ENCODE peak calls at places on chromosomes 16 and 17, in four cellular contexts. One of them, this sample, is unnamed.

GRCh38 chr17:38560503-38561318 is 45.0 kb downstream of the SRCIN1 start:
- DNase-seq in K562: peak; percentile 33
- DNase-seq in GM12878: no peak
- DNase-seq in HepG2: no peak
- DNase-seq in this sample: no peak

GRCh38 chr17:68511671-68512246 is 471 bp upstream of the PRKAR1A start:
- DNase-seq in K562: peak; percentile 74
- DNase-seq in GM12878: no peak
- DNase-seq in HepG2: peak; percentile 83
- DNase-seq in this sample: peak; percentile 73

GRCh38 chr16:66603537-66604375 is 748 bp upstream of the CMTM3 start:
- DNase-seq in K562: peak; percentile 78
- DNase-seq in GM12878: no peak
- DNase-seq in HepG2: peak; percentile 57
- DNase-seq in this sample: peak; percentile 87

GRCh38 chr16:85902366-85903155 is 3.6 kb downstream of the IRF8 start:
- DNase-seq in K562: no peak
- DNase-seq in GM12878: peak; percentile 92
- DNase-seq in HepG2: no peak
- DNase-seq in this sample: no peak

GRCh38 chr17:17345686-17346427 is 42.7 kb downstream of the NT5M start:
- DNase-seq in K562: no peak
- DNase-seq in GM12878: no peak
- DNase-seq in HepG2: no peak
- DNase-seq in this sample: no peak

GRCh38 chr17:42695500-42695899 is 13.2 kb downstream of the CNTNAP1 start:
- DNase-seq in K562: no peak
- DNase-seq in GM12878: no peak
- DNase-seq in HepG2: no peak
- DNase-seq in this sample: no peak

GRCh38 chr17:76189741-76190140 is 48.7 kb upstream of the FOXJ1 start:
- DNase-seq in K562: peak; percentile 66
- DNase-seq in GM12878: no peak
- DNase-seq in HepG2: no peak
- DNase-seq in this sample: no peak

GRCh38 chr16:66904846-66905632 is 13.6 kb downstream of the CDH16 start:
- DNase-seq in K562: no peak
- DNase-seq in GM12878: no peak
- DNase-seq in HepG2: peak; percentile 88
- DNase-seq in this sample: no peak

GRCh38 chr16:55225972-55226542 is 97.9 kb upstream of the IRX6 start:
- DNase-seq in K562: no peak
- DNase-seq in GM12878: no peak
- DNase-seq in HepG2: no peak
- DNase-seq in this sample: no peak

GRCh38 chr16:53809088-53809951 is 105.4 kb downstream of the FTO start:
- DNase-seq in K562: no peak
- DNase-seq in GM12878: no peak
- DNase-seq in HepG2: no peak
- DNase-seq in this sample: no peak

GRCh38 chr16:59698341-59698979 is 964.3 kb upstream of the GOT2 start:
- DNase-seq in K562: no peak
- DNase-seq in GM12878: no peak
- DNase-seq in HepG2: no peak
- DNase-seq in this sample: no peak

GRCh38 chr16:8645831-8646230 is 24.3 kb downstream of the METTL22 start:
- DNase-seq in K562: no peak
- DNase-seq in GM12878: no peak
- DNase-seq in HepG2: no peak
- DNase-seq in this sample: no peak

GRCh38 chr16:31188450-31189411 is 8.8 kb downstream of the FUS start:
- DNase-seq in K562: no peak
- DNase-seq in GM12878: no peak
- DNase-seq in HepG2: no peak
- DNase-seq in this sample: no peak

GRCh38 chr17:73640691-73641090 is 3.6 kb downstream of the SDK2 start:
- DNase-seq in K562: no peak
- DNase-seq in GM12878: no peak
- DNase-seq in HepG2: no peak
- DNase-seq in this sample: no peak

GRCh38 chr17:249236-249993 is 68.0 kb upstream of the DOC2B start:
- DNase-seq in K562: no peak
- DNase-seq in GM12878: no peak
- DNase-seq in HepG2: no peak
- DNase-seq in this sample: no peak

GRCh38 chr17:252456-252855 is 71.0 kb upstream of the DOC2B start:
- DNase-seq in K562: no peak
- DNase-seq in GM12878: no peak
- DNase-seq in HepG2: no peak
- DNase-seq in this sample: no peak

GRCh38 chr17:250487-251300 is 69.2 kb upstream of the DOC2B start:
- DNase-seq in K562: no peak
- DNase-seq in GM12878: no peak
- DNase-seq in HepG2: no peak
- DNase-seq in this sample: no peak

GRCh38 chr17:251531-251930 is 70.1 kb upstream of the DOC2B start:
- DNase-seq in K562: no peak
- DNase-seq in GM12878: no peak
- DNase-seq in HepG2: no peak
- DNase-seq in this sample: no peak

GRCh38 chr17:253091-253846 is 71.8 kb upstream of the DOC2B start:
- DNase-seq in K562: no peak
- DNase-seq in GM12878: no peak
- DNase-seq in HepG2: no peak
- DNase-seq in this sample: no peak
- TF ChIP-seq JUNB in K562: no peak
- TF ChIP-seq JUNB in GM12878: no peak
- TF ChIP-seq JUNB in HepG2: no peak
- TF ChIP-seq JUNB in this sample: no peak

GRCh38 chr16:79928142-79928735 is 327.7 kb upstream of the MAF start:
- DNase-seq in K562: no peak
- DNase-seq in GM12878: no peak
- DNase-seq in HepG2: no peak
- DNase-seq in this sample: no peak

GRCh38 chr16:79929260-79929977 is 328.9 kb upstream of the MAF start:
- DNase-seq in K562: no peak
- DNase-seq in GM12878: no peak
- DNase-seq in HepG2: no peak
- DNase-seq in this sample: no peak

GRCh38 chr16:79933586-79933985 is 333.0 kb upstream of the MAF start:
- DNase-seq in K562: no peak
- DNase-seq in GM12878: no peak
- DNase-seq in HepG2: no peak
- DNase-seq in this sample: no peak

GRCh38 chr16:79931721-79932120 is 331.2 kb upstream of the MAF start:
- DNase-seq in K562: no peak
- DNase-seq in GM12878: no peak
- DNase-seq in HepG2: no peak
- DNase-seq in this sample: no peak

GRCh38 chr16:79932564-79932963 is 332.0 kb upstream of the MAF start:
- DNase-seq in K562: no peak
- DNase-seq in GM12878: no peak
- DNase-seq in HepG2: no peak
- DNase-seq in this sample: no peak
- TF ChIP-seq MAX in K562: no peak
- TF ChIP-seq MAX in GM12878: no peak
- TF ChIP-seq MAX in HepG2: no peak
- TF ChIP-seq MAX in this sample: no peak

DNA sequence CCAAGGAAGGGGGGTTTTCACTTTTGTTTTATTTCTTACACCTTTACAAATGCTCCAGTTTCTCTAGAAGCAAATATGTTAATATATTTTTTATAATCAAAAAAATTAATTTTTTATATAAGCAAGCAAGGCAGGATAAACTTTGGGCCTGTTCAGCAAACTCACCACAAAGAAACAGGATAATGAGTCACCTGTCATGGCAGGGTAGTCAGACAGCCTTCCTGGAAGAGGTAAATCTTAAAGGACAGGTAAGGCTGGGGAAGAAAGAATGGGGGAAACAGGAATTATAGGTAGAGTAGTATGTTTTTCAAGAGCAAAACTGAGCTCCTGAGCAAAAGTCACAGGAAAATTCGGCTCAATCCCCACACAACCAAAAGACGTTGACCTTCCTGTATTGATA is 186.3 kb upstream of the SOX9 start:
- DNase-seq in K562: no peak
- DNase-seq in GM12878: no peak
- DNase-seq in HepG2: no peak
- DNase-seq in this sample: no peak
- TF ChIP-seq JUNB in K562: no peak
- TF ChIP-seq JUNB in GM12878: no peak
- TF ChIP-seq JUNB in HepG2: no peak
- TF ChIP-seq JUNB in this sample: no peak

GRCh38 chr16:23185661-23186060 is 3.1 kb downstream of the SCNN1G start:
- DNase-seq in K562: no peak
- DNase-seq in GM12878: no peak
- DNase-seq in HepG2: no peak
- DNase-seq in this sample: no peak

GRCh38 chr16:23182206-23182674 is 305 bp upstream of the SCNN1G start:
- DNase-seq in K562: peak; percentile 65
- DNase-seq in GM12878: peak; percentile 23
- DNase-seq in HepG2: peak; percentile 62
- DNase-seq in this sample: peak; percentile 78

GRCh38 chr16:23183486-23183862 is 929 bp downstream of the SCNN1G start:
- DNase-seq in K562: no peak
- DNase-seq in GM12878: no peak
- DNase-seq in HepG2: no peak
- DNase-seq in this sample: no peak

GRCh38 chr16:23181506-23181905 is 1.0 kb upstream of the SCNN1G start:
- DNase-seq in K562: no peak
- DNase-seq in GM12878: no peak
- DNase-seq in HepG2: no peak
- DNase-seq in this sample: no peak

GRCh38 chr16:23182675-23183485 is at the start of gene SCNN1G:
- DNase-seq in K562: no peak
- DNase-seq in GM12878: no peak
- DNase-seq in HepG2: no peak
- DNase-seq in this sample: no peak
- TF ChIP-seq MAX in K562: no peak
- TF ChIP-seq MAX in GM12878: no peak
- TF ChIP-seq MAX in HepG2: no peak
- TF ChIP-seq MAX in this sample: no peak

This sample was measured in A549.